ENCODE peak calls at places on chromosomes 6 and 20, in ten cellular contexts. One of them, this sample, is unnamed.

GRCh38 chr6:50970908-50971307 is 152.2 kb downstream of the TFAP2B start:
- DNase-seq in iPS DF 6.9: no peak
- DNase-seq in AG04450: no peak
- DNase-seq in osteoblast: no peak
- DNase-seq in SK-N-SH: no peak
- DNase-seq in activated naive CD4-positive, alpha-beta T cell treated with anti-CD3 and anti-CD28 coated beads, Interleukin-2, amount 10 ng/mL, durations not matched to agents 7 days and 5 days: no peak
- DNase-seq in activated CD4-positive, alpha-beta T cell treated with anti-CD3 and anti-CD28 coated beads for 24 hours: no peak
- DNase-seq in HCEC 1CT: no peak
- DNase-seq in D341Med: no peak
- DNase-seq in hypothalamus: no peak
- DNase-seq in this sample: no peak

GRCh38 chr6:136968831-136969230 is 46.7 kb downstream of the SLC35D3 start:
- DNase-seq in iPS DF 6.9: no peak
- DNase-seq in AG04450: no peak
- DNase-seq in osteoblast: no peak
- DNase-seq in SK-N-SH: peak
- DNase-seq in activated naive CD4-positive, alpha-beta T cell treated with anti-CD3 and anti-CD28 coated beads, Interleukin-2, amount 10 ng/mL, durations not matched to agents 7 days and 5 days: no peak
- DNase-seq in activated CD4-positive, alpha-beta T cell treated with anti-CD3 and anti-CD28 coated beads for 24 hours: no peak
- DNase-seq in HCEC 1CT: no peak
- DNase-seq in D341Med: no peak
- DNase-seq in hypothalamus: no peak
- DNase-seq in this sample: peak

GRCh38 chr20:43761396-43762340 is 34.9 kb upstream of the GTSF1L start:
- DNase-seq in iPS DF 6.9: no peak
- DNase-seq in AG04450: no peak
- DNase-seq in osteoblast: no peak
- DNase-seq in SK-N-SH: no peak
- DNase-seq in activated naive CD4-positive, alpha-beta T cell treated with anti-CD3 and anti-CD28 coated beads, Interleukin-2, amount 10 ng/mL, durations not matched to agents 7 days and 5 days: no peak
- DNase-seq in activated CD4-positive, alpha-beta T cell treated with anti-CD3 and anti-CD28 coated beads for 24 hours: no peak
- DNase-seq in HCEC 1CT: no peak
- DNase-seq in D341Med: no peak
- DNase-seq in hypothalamus: no peak
- DNase-seq in this sample: no peak

GRCh38 chr6:9481292-9482029 is 933.4 kb downstream of the TFAP2A start:
- DNase-seq in iPS DF 6.9: no peak
- DNase-seq in AG04450: no peak
- DNase-seq in osteoblast: no peak
- DNase-seq in SK-N-SH: no peak
- DNase-seq in activated naive CD4-positive, alpha-beta T cell treated with anti-CD3 and anti-CD28 coated beads, Interleukin-2, amount 10 ng/mL, durations not matched to agents 7 days and 5 days: no peak
- DNase-seq in activated CD4-positive, alpha-beta T cell treated with anti-CD3 and anti-CD28 coated beads for 24 hours: no peak
- DNase-seq in HCEC 1CT: peak
- DNase-seq in D341Med: no peak
- DNase-seq in hypothalamus: no peak
- DNase-seq in this sample: no peak

GRCh38 chr6:11094411-11094851 is 797 bp downstream of the SMIM13 start:
- DNase-seq in iPS DF 6.9: no peak
- DNase-seq in AG04450: no peak
- DNase-seq in osteoblast: peak
- DNase-seq in SK-N-SH: peak
- DNase-seq in activated naive CD4-positive, alpha-beta T cell treated with anti-CD3 and anti-CD28 coated beads, Interleukin-2, amount 10 ng/mL, durations not matched to agents 7 days and 5 days: peak
- DNase-seq in activated CD4-positive, alpha-beta T cell treated with anti-CD3 and anti-CD28 coated beads for 24 hours: no peak
- DNase-seq in HCEC 1CT: peak
- DNase-seq in D341Med: peak
- DNase-seq in hypothalamus: peak
- DNase-seq in this sample: peak

GRCh38 chr6:73367761-73368355 is 1.8 kb downstream of the OOEP start:
- DNase-seq in iPS DF 6.9: no peak
- DNase-seq in AG04450: no peak
- DNase-seq in osteoblast: peak
- DNase-seq in SK-N-SH: no peak
- DNase-seq in activated naive CD4-positive, alpha-beta T cell treated with anti-CD3 and anti-CD28 coated beads, Interleukin-2, amount 10 ng/mL, durations not matched to agents 7 days and 5 days: no peak
- DNase-seq in activated CD4-positive, alpha-beta T cell treated with anti-CD3 and anti-CD28 coated beads for 24 hours: no peak
- DNase-seq in HCEC 1CT: no peak
- DNase-seq in D341Med: peak
- DNase-seq in hypothalamus: no peak
- DNase-seq in this sample: no peak

GRCh38 chr20:50304501-50304856 is 113.8 kb downstream of the CEBPB start:
- DNase-seq in iPS DF 6.9: no peak
- DNase-seq in AG04450: no peak
- DNase-seq in osteoblast: peak
- DNase-seq in SK-N-SH: peak
- DNase-seq in activated naive CD4-positive, alpha-beta T cell treated with anti-CD3 and anti-CD28 coated beads, Interleukin-2, amount 10 ng/mL, durations not matched to agents 7 days and 5 days: no peak
- DNase-seq in activated CD4-positive, alpha-beta T cell treated with anti-CD3 and anti-CD28 coated beads for 24 hours: no peak
- DNase-seq in HCEC 1CT: peak
- DNase-seq in D341Med: no peak
- DNase-seq in hypothalamus: no peak
- DNase-seq in this sample: peak

GRCh38 chr20:57089701-57090144 is 176.7 kb downstream of the BMP7 start:
- DNase-seq in iPS DF 6.9: peak
- DNase-seq in AG04450: no peak
- DNase-seq in osteoblast: peak
- DNase-seq in SK-N-SH: peak
- DNase-seq in activated naive CD4-positive, alpha-beta T cell treated with anti-CD3 and anti-CD28 coated beads, Interleukin-2, amount 10 ng/mL, durations not matched to agents 7 days and 5 days: peak
- DNase-seq in activated CD4-positive, alpha-beta T cell treated with anti-CD3 and anti-CD28 coated beads for 24 hours: peak
- DNase-seq in HCEC 1CT: no peak
- DNase-seq in D341Med: peak
- DNase-seq in hypothalamus: peak
- DNase-seq in this sample: peak

GRCh38 chr20:12152996-12153395 is 235.3 kb downstream of the BTBD3 start:
- DNase-seq in iPS DF 6.9: no peak
- DNase-seq in AG04450: peak
- DNase-seq in osteoblast: no peak
- DNase-seq in SK-N-SH: no peak
- DNase-seq in activated naive CD4-positive, alpha-beta T cell treated with anti-CD3 and anti-CD28 coated beads, Interleukin-2, amount 10 ng/mL, durations not matched to agents 7 days and 5 days: no peak
- DNase-seq in activated CD4-positive, alpha-beta T cell treated with anti-CD3 and anti-CD28 coated beads for 24 hours: no peak
- DNase-seq in HCEC 1CT: peak
- DNase-seq in D341Med: no peak
- DNase-seq in hypothalamus: no peak
- DNase-seq in this sample: no peak

GRCh38 chr6:16676978-16677377 is 84.3 kb downstream of the ATXN1 start:
- DNase-seq in iPS DF 6.9: no peak
- DNase-seq in AG04450: no peak
- DNase-seq in osteoblast: no peak
- DNase-seq in SK-N-SH: no peak
- DNase-seq in activated naive CD4-positive, alpha-beta T cell treated with anti-CD3 and anti-CD28 coated beads, Interleukin-2, amount 10 ng/mL, durations not matched to agents 7 days and 5 days: no peak
- DNase-seq in activated CD4-positive, alpha-beta T cell treated with anti-CD3 and anti-CD28 coated beads for 24 hours: no peak
- DNase-seq in HCEC 1CT: peak
- DNase-seq in D341Med: no peak
- DNase-seq in hypothalamus: no peak
- DNase-seq in this sample: peak

GRCh38 chr6:45081634-45082033 is 246.5 kb upstream of the RUNX2 start:
- DNase-seq in iPS DF 6.9: no peak
- DNase-seq in AG04450: no peak
- DNase-seq in osteoblast: no peak
- DNase-seq in SK-N-SH: no peak
- DNase-seq in activated naive CD4-positive, alpha-beta T cell treated with anti-CD3 and anti-CD28 coated beads, Interleukin-2, amount 10 ng/mL, durations not matched to agents 7 days and 5 days: no peak
- DNase-seq in activated CD4-positive, alpha-beta T cell treated with anti-CD3 and anti-CD28 coated beads for 24 hours: no peak
- DNase-seq in HCEC 1CT: no peak
- DNase-seq in D341Med: no peak
- DNase-seq in hypothalamus: no peak
- DNase-seq in this sample: no peak

GRCh38 chr20:47349365-47350180 is 6.9 kb downstream of the ZMYND8 start:
- DNase-seq in iPS DF 6.9: no peak
- DNase-seq in AG04450: no peak
- DNase-seq in osteoblast: no peak
- DNase-seq in SK-N-SH: no peak
- DNase-seq in activated naive CD4-positive, alpha-beta T cell treated with anti-CD3 and anti-CD28 coated beads, Interleukin-2, amount 10 ng/mL, durations not matched to agents 7 days and 5 days: no peak
- DNase-seq in activated CD4-positive, alpha-beta T cell treated with anti-CD3 and anti-CD28 coated beads for 24 hours: no peak
- DNase-seq in HCEC 1CT: no peak
- DNase-seq in D341Med: no peak
- DNase-seq in hypothalamus: no peak
- DNase-seq in this sample: no peak

GRCh38 chr20:4840831-4841230 is 119.1 kb downstream of the PRND start:
- DNase-seq in iPS DF 6.9: no peak
- DNase-seq in AG04450: no peak
- DNase-seq in osteoblast: no peak
- DNase-seq in SK-N-SH: no peak
- DNase-seq in activated naive CD4-positive, alpha-beta T cell treated with anti-CD3 and anti-CD28 coated beads, Interleukin-2, amount 10 ng/mL, durations not matched to agents 7 days and 5 days: no peak
- DNase-seq in activated CD4-positive, alpha-beta T cell treated with anti-CD3 and anti-CD28 coated beads for 24 hours: no peak
- DNase-seq in HCEC 1CT: no peak
- DNase-seq in D341Med: no peak
- DNase-seq in hypothalamus: no peak
- DNase-seq in this sample: no peak

GRCh38 chr6:42163941-42164340 is 9.2 kb upstream of the GUCA1A start:
- DNase-seq in iPS DF 6.9: no peak
- DNase-seq in AG04450: peak
- DNase-seq in osteoblast: no peak
- DNase-seq in SK-N-SH: no peak
- DNase-seq in activated naive CD4-positive, alpha-beta T cell treated with anti-CD3 and anti-CD28 coated beads, Interleukin-2, amount 10 ng/mL, durations not matched to agents 7 days and 5 days: no peak
- DNase-seq in activated CD4-positive, alpha-beta T cell treated with anti-CD3 and anti-CD28 coated beads for 24 hours: no peak
- DNase-seq in HCEC 1CT: no peak
- DNase-seq in D341Med: no peak
- DNase-seq in hypothalamus: no peak
- DNase-seq in this sample: no peak

GRCh38 chr20:431012-431904 is 23.2 kb downstream of the RBCK1 start:
- DNase-seq in iPS DF 6.9: no peak
- DNase-seq in AG04450: peak
- DNase-seq in osteoblast: peak
- DNase-seq in SK-N-SH: peak
- DNase-seq in activated naive CD4-positive, alpha-beta T cell treated with anti-CD3 and anti-CD28 coated beads, Interleukin-2, amount 10 ng/mL, durations not matched to agents 7 days and 5 days: peak
- DNase-seq in activated CD4-positive, alpha-beta T cell treated with anti-CD3 and anti-CD28 coated beads for 24 hours: no peak
- DNase-seq in HCEC 1CT: peak
- DNase-seq in D341Med: peak
- DNase-seq in hypothalamus: peak
- DNase-seq in this sample: peak

GRCh38 chr6:79427721-79428120 is 109.5 kb downstream of the LCA5 start:
- DNase-seq in iPS DF 6.9: no peak
- DNase-seq in AG04450: no peak
- DNase-seq in osteoblast: no peak
- DNase-seq in SK-N-SH: no peak
- DNase-seq in activated naive CD4-positive, alpha-beta T cell treated with anti-CD3 and anti-CD28 coated beads, Interleukin-2, amount 10 ng/mL, durations not matched to agents 7 days and 5 days: no peak
- DNase-seq in activated CD4-positive, alpha-beta T cell treated with anti-CD3 and anti-CD28 coated beads for 24 hours: no peak
- DNase-seq in HCEC 1CT: no peak
- DNase-seq in D341Med: no peak
- DNase-seq in hypothalamus: no peak
- DNase-seq in this sample: no peak

GRCh38 chr20:37850724-37851123 is 52.2 kb upstream of the VSTM2L start:
- DNase-seq in iPS DF 6.9: no peak
- DNase-seq in AG04450: no peak
- DNase-seq in osteoblast: no peak
- DNase-seq in SK-N-SH: no peak
- DNase-seq in activated naive CD4-positive, alpha-beta T cell treated with anti-CD3 and anti-CD28 coated beads, Interleukin-2, amount 10 ng/mL, durations not matched to agents 7 days and 5 days: no peak
- DNase-seq in activated CD4-positive, alpha-beta T cell treated with anti-CD3 and anti-CD28 coated beads for 24 hours: no peak
- DNase-seq in HCEC 1CT: no peak
- DNase-seq in D341Med: no peak
- DNase-seq in hypothalamus: no peak
- DNase-seq in this sample: no peak

GRCh38 chr6:90021701-90022100 is 127.4 kb downstream of the GJA10 start:
- DNase-seq in iPS DF 6.9: no peak
- DNase-seq in AG04450: no peak
- DNase-seq in osteoblast: no peak
- DNase-seq in SK-N-SH: no peak
- DNase-seq in activated naive CD4-positive, alpha-beta T cell treated with anti-CD3 and anti-CD28 coated beads, Interleukin-2, amount 10 ng/mL, durations not matched to agents 7 days and 5 days: no peak
- DNase-seq in activated CD4-positive, alpha-beta T cell treated with anti-CD3 and anti-CD28 coated beads for 24 hours: no peak
- DNase-seq in HCEC 1CT: no peak
- DNase-seq in D341Med: no peak
- DNase-seq in hypothalamus: no peak
- DNase-seq in this sample: no peak

GRCh38 chr6:142773859-142774258 is 171.1 kb downstream of the HIVEP2 start:
- DNase-seq in iPS DF 6.9: no peak
- DNase-seq in AG04450: no peak
- DNase-seq in osteoblast: no peak
- DNase-seq in SK-N-SH: no peak
- DNase-seq in activated naive CD4-positive, alpha-beta T cell treated with anti-CD3 and anti-CD28 coated beads, Interleukin-2, amount 10 ng/mL, durations not matched to agents 7 days and 5 days: peak
- DNase-seq in activated CD4-positive, alpha-beta T cell treated with anti-CD3 and anti-CD28 coated beads for 24 hours: no peak
- DNase-seq in HCEC 1CT: no peak
- DNase-seq in D341Med: no peak
- DNase-seq in hypothalamus: no peak
- DNase-seq in this sample: no peak

This sample was measured in left cardiac atrium.